ENCODE peak calls at places on chromosomes 12 and 14, in six cellular contexts. Y is GM12892, M is K562, L is H1, I is HepG2, U is sigmoid colon. O is an unnamed sample.

GRCh38 chr12:29769162-29769820 is 14.5 kb downstream of the TMTC1 start:
- DNase-seq in Y (no peak), U (no peak), L (no peak), I (no peak), M (no peak), O (no peak)

GRCh38 chr14:31965735-31966598 is 111.1 kb upstream of the ARHGAP5 start:
- DNase-seq in M (peak; percentile 52), I (peak; percentile 96), U (no peak), L (no peak), Y (no peak), O (no peak)

GRCh38 chr14:94341654-94342333 is 18.7 kb upstream of the SERPINA6 start:
- DNase-seq in I (no peak), L (no peak), M (no peak), U (no peak), Y (no peak), O (no peak)

GRCh38 chr12:91349451-91349850 is 166.8 kb upstream of the DCN start:
- DNase-seq in L (no peak), Y (no peak), M (no peak), I (no peak), U (no peak), O (no peak)

GRCh38 chr14:102362084-102362483 is 606 bp downstream of the CINP start:
- DNase-seq in U (no peak), M (no peak), I (no peak), L (no peak), Y (peak; percentile 36), O (no peak)

GRCh38 chr14:93787465-93788306 is 599 bp downstream of the PRIMA1 start:
- DNase-seq in I (no peak), Y (no peak), M (no peak), U (no peak), L (peak; percentile 76), O (no peak)

GRCh38 chr14:92937229-92937937 is 14.4 kb downstream of the CHGA start:
- DNase-seq in L (no peak), I (no peak), M (peak; percentile 18), U (no peak), Y (no peak), O (peak; percentile 36)

GRCh38 chr14:92577321-92577742 is 63.8 kb downstream of the RIN3 start:
- DNase-seq in I (no peak), M (no peak), Y (peak; percentile 41), L (no peak), U (no peak), O (no peak)

GRCh38 chr14:37590810-37591139 is 4.3 kb downstream of the FOXA1 start:
- DNase-seq in L (no peak), U (no peak), I (no peak), M (no peak), Y (no peak), O (no peak)

GRCh38 chr14:70156602-70157001 is 32.1 kb downstream of the SLC8A3 start:
- DNase-seq in L (no peak), M (no peak), Y (no peak), I (no peak), U (no peak), O (no peak)

GRCh38 chr14:25516838-25517237 is 466.9 kb upstream of the STXBP6 start:
- DNase-seq in Y (no peak), I (no peak), L (peak; percentile 54), U (no peak), M (no peak), O (no peak)

GRCh38 chr12:27975222-27976136 is 2.9 kb upstream of the PTHLH start:
- DNase-seq in M (peak; percentile 66), I (no peak), L (peak; percentile 78), U (peak; percentile 65), Y (no peak), O (no peak)

GRCh38 chr14:36604757-36605505 is 22.5 kb upstream of the NKX2-8 start:
- DNase-seq in Y (peak; percentile 9), M (peak; percentile 41), L (peak; percentile 70), I (peak; percentile 93), U (no peak), O (peak; percentile 40)

GRCh38 chr14:99716091-99716849 is 32.2 kb downstream of the CYP46A1 start:
- DNase-seq in I (no peak), M (no peak), Y (no peak), U (no peak), L (no peak), O (no peak)

GRCh38 chr14:92386637-92387036 is 63.7 kb downstream of the SLC24A4 start:
- DNase-seq in L (no peak), I (peak; percentile 77), Y (no peak), U (no peak), M (no peak), O (no peak)

GRCh38 chr14:23644195-23644918 is 8.2 kb downstream of the DHRS2 start:
- DNase-seq in L (no peak), Y (no peak), I (no peak), M (no peak), U (no peak), O (no peak)

GRCh38 chr14:34502826-34503225 is 36.7 kb downstream of the EAPP start:
- DNase-seq in Y (no peak), L (no peak), I (no peak), U (no peak), M (no peak), O (no peak)

GRCh38 chr14:81366259-81366658 is 33.9 kb downstream of the STON2 start:
- DNase-seq in M (no peak), L (no peak), Y (no peak), I (no peak), U (no peak), O (no peak)

GRCh38 chr12:106233011-106233410 is 14.8 kb downstream of the CKAP4 start:
- DNase-seq in I (no peak), Y (no peak), L (no peak), M (no peak), U (no peak), O (no peak)

GRCh38 chr12:98156697-98157096 is 358.7 kb upstream of the TMPO start:
- DNase-seq in L (no peak), M (no peak), U (no peak), Y (no peak), I (no peak), O (no peak)

GRCh38 chr14:103000291-103000921 is 56.9 kb downstream of the CDC42BPB start:
- DNase-seq in U (no peak), Y (no peak), M (peak; percentile 15), L (no peak), I (no peak), O (no peak)

GRCh38 chr14:24910408-24910986 is 139.4 kb downstream of the STXBP6 start:
- DNase-seq in Y (no peak), M (no peak), U (no peak), I (peak; percentile 65), L (no peak), O (no peak)

GRCh38 chr14:56322531-56322930 is 204.3 kb downstream of the PELI2 start:
- DNase-seq in Y (no peak), I (no peak), L (no peak), M (no peak), U (no peak), O (no peak)

GRCh38 chr14:32047791-32048190 is 29.3 kb upstream of the ARHGAP5 start:
- DNase-seq in I (no peak), U (no peak), M (no peak), Y (no peak), L (no peak), O (no peak)

GRCh38 chr12:101945361-101946232 is 68.2 kb downstream of the DRAM1 start:
- DNase-seq in I (peak; percentile 39), L (no peak), M (no peak), Y (no peak), U (no peak), O (peak; percentile 13)

GRCh38 chr12:45299132-45299692 is 83.3 kb downstream of the ANO6 start:
- DNase-seq in I (no peak), Y (no peak), L (no peak), U (no peak), M (peak; percentile 17), O (no peak)

GRCh38 chr14:102525213-102526143 is 15.9 kb upstream of the ANKRD9 start:
- DNase-seq in M (no peak), U (no peak), I (peak; percentile 55), Y (no peak), L (no peak), O (peak; percentile 63)

GRCh38 chr12:49098035-49098451 is 3.4 kb upstream of the DHH start:
- DNase-seq in L (peak; percentile 88), Y (no peak), U (no peak), I (peak; percentile 28), M (peak; percentile 72), O (peak; percentile 54)

GRCh38 chr14:84770030-84770429 is 759.9 kb upstream of the FLRT2 start:
- DNase-seq in M (no peak), I (no peak), L (no peak), Y (no peak), U (no peak), O (no peak)
- TF ChIP-seq POLR2AphosphoS5 in M (no peak), I (no peak), L (no peak), Y (no peak), U (no peak), O (no peak)

GRCh38 chr12:2034633-2035420 is 18.0 kb upstream of the CACNA1C start:
- DNase-seq in L (peak; percentile 95), U (peak; percentile 94), M (peak; percentile 88), Y (peak; percentile 84), I (peak; percentile 50), O (peak; percentile 93)
- TF ChIP-seq POLR2A in L (no peak), U (no peak), M (no peak), Y (no peak), I (no peak), O (no peak)

GRCh38 chr12:93166891-93167307 is 210.8 kb upstream of the NUDT4 start:
- DNase-seq in Y (no peak), M (no peak), U (no peak), I (no peak), L (no peak), O (no peak)
- TF ChIP-seq POLR2AphosphoS5 in Y (peak; percentile 70), M (no peak), U (no peak), I (no peak), L (no peak), O (no peak)

GRCh38 chr12:53300187-53300586 is 692 bp downstream of the MYG1 start:
- DNase-seq in L (no peak), Y (no peak), U (no peak), M (no peak), I (no peak), O (no peak)

GRCh38 chr12:53299101-53299453 is 418 bp upstream of the MYG1 start:
- DNase-seq in U (no peak), I (peak; percentile 23), M (no peak), L (no peak), Y (no peak), O (no peak)

GRCh38 chr12:53298154-53298553 is 1.3 kb upstream of the MYG1 start:
- DNase-seq in L (no peak), U (no peak), Y (no peak), M (no peak), I (no peak), O (no peak)

GRCh38 chr12:53302903-53303302 is 3.4 kb downstream of the MYG1 start:
- DNase-seq in I (no peak), U (no peak), M (no peak), L (no peak), Y (no peak), O (no peak)

DNA sequence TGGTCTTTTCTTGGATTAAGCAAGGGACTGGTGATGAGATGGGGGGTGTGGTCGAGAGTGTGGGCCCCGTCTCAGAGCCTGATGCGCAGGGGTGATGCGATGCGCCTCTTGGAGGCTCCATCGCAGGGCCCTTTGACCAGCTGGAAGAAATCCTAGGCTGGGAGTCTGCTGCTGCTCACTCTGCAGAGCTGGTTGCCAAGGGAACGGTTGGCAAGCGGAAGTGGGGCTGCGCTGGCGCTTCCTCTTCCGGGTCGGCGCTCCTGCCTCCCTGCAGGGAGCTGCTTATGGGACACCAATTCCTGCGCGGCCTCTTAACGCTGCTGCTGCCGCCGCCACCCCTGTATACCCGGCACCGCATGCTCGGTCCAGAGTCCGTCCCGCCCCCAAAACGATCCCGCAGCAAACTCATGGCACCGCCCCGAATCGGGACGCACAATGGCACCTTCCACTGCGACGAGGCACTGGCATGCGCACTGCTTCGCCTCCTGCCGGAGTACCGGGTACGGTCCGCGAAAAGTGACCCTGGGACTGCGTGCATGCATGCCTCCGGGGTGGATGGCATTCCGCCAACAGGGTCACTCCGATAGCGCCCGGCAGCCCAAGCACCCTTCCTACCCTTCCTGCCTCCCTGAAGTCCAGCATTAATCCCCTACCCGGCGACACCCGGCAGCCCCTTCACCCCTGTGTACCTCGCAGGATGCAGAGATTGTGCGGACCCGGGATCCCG is at the start of gene MYG1:
- DNase-seq in Y (peak; percentile 81), M (peak; percentile 33), U (peak; percentile 91), L (peak; percentile 87), I (peak; percentile 89), O (peak; percentile 90)
- TF ChIP-seq POLR2A in Y (peak; percentile 89), M (no peak), U (peak; percentile 43), L (peak; percentile 58), I (peak; percentile 77), O (peak; percentile 78)

O was measured in transverse colon.